ENCODE peak calls at places on chromosomes 4 and X, in nine cellular contexts. I, W, Q, C, Z, N, U, B and D are unnamed samples.

GRCh38 chrX:43349363-43349762 is 306.7 kb upstream of the MAOA start:
- DNase-seq in I (no peak), W (peak; percentile 23), Q (no peak), C (peak; percentile 81), Z (peak; percentile 27), N (no peak), U (peak; percentile 1), B (peak; percentile 1), D (no peak)

GRCh38 chr4:44447563-44448504 is 775 bp downstream of the KCTD8 start:
- DNase-seq in I (no peak), W (peak; percentile 11), Q (no peak), C (peak; percentile 64), Z (no peak), N (peak; percentile 69), U (no peak), B (no peak), D (no peak)

GRCh38 chr4:102610476-102610875 is 109.3 kb downstream of the NFKB1 start:
- DNase-seq in I (no peak), W (no peak), Q (no peak), C (no peak), Z (no peak), N (no peak), U (no peak), B (no peak), D (no peak)

GRCh38 chrX:38347136-38347535 is 5.3 kb upstream of the OTC start:
- DNase-seq in I (peak; percentile 65), W (peak; percentile 73), Q (no peak), C (no peak), Z (peak; percentile 51), N (no peak), U (no peak), B (peak; percentile 56), D (no peak)

GRCh38 chrX:145002776-145003175 is 244.5 kb upstream of the SPANXN1 start:
- DNase-seq in I (no peak), W (peak; percentile 67), Q (no peak), C (no peak), Z (no peak), N (no peak), U (no peak), B (peak; percentile 79), D (no peak)

GRCh38 chrX:108157628-108158027 is 66.0 kb downstream of the ATG4A start:
- DNase-seq in I (no peak), W (no peak), Q (no peak), C (no peak), Z (no peak), N (no peak), U (no peak), B (no peak), D (no peak)

GRCh38 chr4:36502350-36502749 is 220.9 kb downstream of the DTHD1 start:
- DNase-seq in I (no peak), W (no peak), Q (no peak), C (no peak), Z (no peak), N (no peak), U (peak; percentile 5), B (no peak), D (no peak)

GRCh38 chr4:145735330-145735638 is 55.3 kb downstream of the C4orf51 start:
- DNase-seq in I (peak; percentile 90), W (peak; percentile 91), Q (no peak), C (peak; percentile 85), Z (peak; percentile 91), N (no peak), U (no peak), B (peak; percentile 94), D (no peak)

GRCh38 chr4:75939890-75940691 is 722 bp downstream of the NAAA start:
- DNase-seq in I (no peak), W (peak; percentile 74), Q (no peak), C (peak; percentile 55), Z (peak; percentile 83), N (peak; percentile 88), U (peak; percentile 19), B (peak; percentile 39), D (no peak)

GRCh38 chrX:111372065-111372464 is 39.9 kb downstream of the DCX start:
- DNase-seq in I (no peak), W (no peak), Q (peak; percentile 10), C (no peak), Z (no peak), N (no peak), U (no peak), B (no peak), D (peak; percentile 22)

GRCh38 chr4:138677212-138677611 is 338.4 kb upstream of the NOCT start:
- DNase-seq in I (no peak), W (no peak), Q (no peak), C (no peak), Z (no peak), N (no peak), U (no peak), B (no peak), D (no peak)

GRCh38 chr4:110503588-110504435 is 27.9 kb downstream of the ENPEP start:
- DNase-seq in I (no peak), W (no peak), Q (no peak), C (peak; percentile 27), Z (no peak), N (no peak), U (no peak), B (no peak), D (no peak)

GRCh38 chr4:105509714-105510113 is 35.9 kb upstream of the PPA2 start:
- DNase-seq in I (no peak), W (no peak), Q (no peak), C (no peak), Z (no peak), N (no peak), U (no peak), B (no peak), D (no peak)

GRCh38 chr4:15955670-15956069 is 7.3 kb downstream of the FGFBP2 start:
- DNase-seq in I (no peak), W (peak; percentile 23), Q (no peak), C (no peak), Z (no peak), N (no peak), U (no peak), B (peak; percentile 30), D (no peak)

GRCh38 chr4:158208931-158209640 is 1.2 kb upstream of the TMEM144 start:
- DNase-seq in I (no peak), W (peak; percentile 30), Q (no peak), C (peak; percentile 2), Z (no peak), N (no peak), U (peak; percentile 44), B (no peak), D (no peak)

GRCh38 chr4:56731857-56732256 is 50.8 kb upstream of the HOPX start:
- DNase-seq in I (no peak), W (no peak), Q (no peak), C (peak; percentile 47), Z (no peak), N (no peak), U (no peak), B (no peak), D (no peak)

GRCh38 chr4:10173039-10173753 is 56.6 kb upstream of the WDR1 start:
- DNase-seq in I (no peak), W (no peak), Q (no peak), C (peak; percentile 9), Z (peak; percentile 20), N (no peak), U (no peak), B (peak; percentile 41), D (no peak)

GRCh38 chrX:152428089-152428488 is 23.0 kb downstream of the GABRA3 start:
- DNase-seq in I (no peak), W (no peak), Q (no peak), C (no peak), Z (no peak), N (peak; percentile 6), U (no peak), B (peak; percentile 51), D (no peak)

GRCh38 chr4:183806341-183806740 is 98.8 kb upstream of the STOX2 start:
- DNase-seq in I (no peak), W (no peak), Q (no peak), C (no peak), Z (no peak), N (no peak), U (no peak), B (no peak), D (no peak)

GRCh38 chr4:174521800-174522182 is 497 bp downstream of the HPGD start:
- DNase-seq in I (no peak), W (no peak), Q (no peak), C (peak; percentile 58), Z (no peak), N (peak; percentile 52), U (no peak), B (peak; percentile 4), D (no peak)

GRCh38 chrX:38342853-38343778 is 9.3 kb upstream of the OTC start:
- DNase-seq in I (no peak), W (no peak), Q (no peak), C (no peak), Z (no peak), N (no peak), U (no peak), B (no peak), D (no peak)

GRCh38 chr4:120049732-120050494 is 16.7 kb downstream of the MAD2L1 start:
- DNase-seq in I (no peak), W (peak; percentile 92), Q (no peak), C (peak; percentile 89), Z (peak; percentile 79), N (peak; percentile 72), U (peak; percentile 65), B (peak; percentile 81), D (peak; percentile 12)

GRCh38 chr4:120096508-120097297 is 30.1 kb upstream of the MAD2L1 start:
- DNase-seq in I (no peak), W (no peak), Q (no peak), C (no peak), Z (no peak), N (no peak), U (no peak), B (no peak), D (no peak)

GRCh38 chrX:17669891-17670290 is 67.4 kb upstream of the SCML1 start:
- DNase-seq in I (no peak), W (no peak), Q (no peak), C (no peak), Z (no peak), N (no peak), U (no peak), B (no peak), D (no peak)

GRCh38 chrX:149032449-149032848 is 472.7 kb downstream of the IDS start:
- DNase-seq in I (no peak), W (no peak), Q (no peak), C (no peak), Z (peak; percentile 5), N (no peak), U (no peak), B (no peak), D (no peak)

GRCh38 chr4:180028682-180029081 is 2214.5 kb upstream of the TENM3 start:
- DNase-seq in I (no peak), W (peak; percentile 57), Q (no peak), C (peak; percentile 5), Z (no peak), N (peak; percentile 41), U (peak; percentile 28), B (peak; percentile 38), D (no peak)

GRCh38 chr4:170400346-170400745 is 310.6 kb upstream of the AADAT start:
- DNase-seq in I (no peak), W (no peak), Q (no peak), C (no peak), Z (no peak), N (no peak), U (no peak), B (peak; percentile 17), D (no peak)

GRCh38 chr4:140158234-140159030 is 4.4 kb upstream of the MAML3 start:
- DNase-seq in I (no peak), W (no peak), Q (no peak), C (no peak), Z (no peak), N (no peak), U (no peak), B (no peak), D (no peak)

GRCh38 chrX:22087158-22087557 is 55.0 kb downstream of the PHEX start:
- DNase-seq in I (no peak), W (no peak), Q (no peak), C (no peak), Z (no peak), N (no peak), U (no peak), B (no peak), D (no peak)

GRCh38 chr4:76897522-76898384 is at the start of gene SOWAHB:
- DNase-seq in I (peak; percentile 14), W (no peak), Q (no peak), C (peak; percentile 61), Z (no peak), N (peak; percentile 53), U (no peak), B (no peak), D (peak; percentile 7)

GRCh38 chr4:75907956-75908355 is 5.7 kb upstream of the PPEF2 start:
- DNase-seq in I (no peak), W (no peak), Q (no peak), C (no peak), Z (no peak), N (no peak), U (no peak), B (no peak), D (no peak)